ENCODE peak calls at places on chromosomes 13 and 19, in four cellular contexts. F, I, D and B are unnamed samples.

GRCh38 chr13:80100636-80101035 is 240.3 kb downstream of the SPRY2 start:
- DNase-seq in F (no peak), I (no peak), D (no peak), B (no peak)

GRCh38 chr13:29239653-29240525 is 355.6 kb downstream of the SLC7A1 start:
- DNase-seq in F (no peak), I (no peak), D (no peak), B (no peak)

GRCh38 chr19:51514866-51515481 is 13.4 kb upstream of the SIGLEC12 start:
- DNase-seq in F (peak; percentile 66), I (no peak), D (no peak), B (peak; percentile 67)

GRCh38 chr13:89199138-89199537 is 1528.0 kb downstream of the SLITRK5 start:
- DNase-seq in F (no peak), I (no peak), D (no peak), B (no peak)

GRCh38 chr13:106343831-106344230 is 191.6 kb downstream of the EFNB2 start:
- DNase-seq in F (no peak), I (no peak), D (no peak), B (no peak)

GRCh38 chr13:112062619-112063308 is 4.2 kb upstream of the SOX1 start:
- DNase-seq in F (no peak), I (no peak), D (no peak), B (peak; percentile 52)

GRCh38 chr13:74641586-74641985 is 507.4 kb upstream of the KLF12 start:
- DNase-seq in F (no peak), I (no peak), D (no peak), B (no peak)

GRCh38 chr19:40683437-40683836 is 7.0 kb downstream of the NUMBL start:
- DNase-seq in F (no peak), I (no peak), D (no peak), B (no peak)

GRCh38 chr19:28841531-28841930 is 371.4 kb downstream of the UQCRFS1 start:
- DNase-seq in F (no peak), I (no peak), D (no peak), B (no peak)

GRCh38 chr13:114151565-114152284 is 19.3 kb upstream of the RASA3 start:
- DNase-seq in F (no peak), I (no peak), D (peak; percentile 35), B (peak; percentile 48)

GRCh38 chr19:14318873-14319272 is 62.4 kb upstream of the ADGRE5 start:
- DNase-seq in F (no peak), I (no peak), D (no peak), B (no peak)

GRCh38 chr19:35013047-35013819 is 13.1 kb downstream of the GRAMD1A start:
- DNase-seq in F (peak; percentile 62), I (no peak), D (peak; percentile 61), B (peak; percentile 23)

GRCh38 chr19:14113762-14114414 is 3.7 kb downstream of the PRKACA start:
- DNase-seq in F (peak; percentile 31), I (no peak), D (peak; percentile 10), B (peak; percentile 35)

GRCh38 chr13:40432018-40432978 is 234.1 kb downstream of the FOXO1 start:
- DNase-seq in F (peak; percentile 96), I (no peak), D (no peak), B (no peak)

GRCh38 chr13:42753697-42754096 is 27.7 kb upstream of the FAM216B start:
- DNase-seq in F (no peak), I (no peak), D (no peak), B (no peak)